ENCODE peak calls at places on chromosome 14, in six cellular contexts. One of them, this sample, is unnamed.

GRCh38 chr14:82431031-82431430 is 897.4 kb upstream of the SEL1L start:
- DNase-seq in astrocyte of the spinal cord: no peak
- DNase-seq in suprapubic skin: no peak
- DNase-seq in GM12865: no peak
- DNase-seq in upper lobe of right lung: no peak
- DNase-seq in GM06990: no peak
- DNase-seq in this sample: no peak

GRCh38 chr14:46840971-46841729 is 189.6 kb upstream of the RPL10L start:
- DNase-seq in suprapubic skin: no peak
- DNase-seq in upper lobe of right lung: no peak
- DNase-seq in GM06990: no peak
- DNase-seq in GM12865: no peak
- DNase-seq in astrocyte of the spinal cord: peak; percentile 55
- DNase-seq in this sample: no peak

GRCh38 chr14:69625299-69626131 is 14.1 kb downstream of the SUSD6 start:
- DNase-seq in GM06990: peak; percentile 76
- DNase-seq in astrocyte of the spinal cord: peak; percentile 28
- DNase-seq in suprapubic skin: no peak
- DNase-seq in upper lobe of right lung: peak; percentile 83
- DNase-seq in GM12865: peak; percentile 95
- DNase-seq in this sample: peak; percentile 64

GRCh38 chr14:21267886-21268611 is 1.2 kb downstream of the HNRNPC start:
- DNase-seq in astrocyte of the spinal cord: no peak
- DNase-seq in upper lobe of right lung: no peak
- DNase-seq in GM12865: no peak
- DNase-seq in suprapubic skin: no peak
- DNase-seq in GM06990: no peak
- DNase-seq in this sample: no peak

GRCh38 chr14:51328942-51329350 is 88.9 kb downstream of the TMX1 start:
- DNase-seq in astrocyte of the spinal cord: no peak
- DNase-seq in GM12865: no peak
- DNase-seq in GM06990: no peak
- DNase-seq in suprapubic skin: no peak
- DNase-seq in upper lobe of right lung: no peak
- DNase-seq in this sample: no peak

GRCh38 chr14:99252443-99252939 is 19.5 kb downstream of the BCL11B start:
- DNase-seq in upper lobe of right lung: no peak
- DNase-seq in GM06990: no peak
- DNase-seq in GM12865: no peak
- DNase-seq in astrocyte of the spinal cord: no peak
- DNase-seq in suprapubic skin: no peak
- DNase-seq in this sample: no peak

GRCh38 chr14:72535485-72535884 is 358.4 kb downstream of the DPF3 start:
- DNase-seq in suprapubic skin: no peak
- DNase-seq in GM12865: peak; percentile 67
- DNase-seq in GM06990: peak; percentile 47
- DNase-seq in upper lobe of right lung: no peak
- DNase-seq in astrocyte of the spinal cord: no peak
- DNase-seq in this sample: no peak

GRCh38 chr14:87186745-87187144 is 806.2 kb downstream of the GALC start:
- DNase-seq in GM12865: no peak
- DNase-seq in suprapubic skin: no peak
- DNase-seq in GM06990: no peak
- DNase-seq in upper lobe of right lung: no peak
- DNase-seq in astrocyte of the spinal cord: no peak
- DNase-seq in this sample: no peak

GRCh38 chr14:87960013-87960787 is 32.8 kb downstream of the GALC start:
- DNase-seq in suprapubic skin: no peak
- DNase-seq in GM06990: no peak
- DNase-seq in upper lobe of right lung: no peak
- DNase-seq in astrocyte of the spinal cord: no peak
- DNase-seq in GM12865: no peak
- DNase-seq in this sample: no peak

GRCh38 chr14:90968025-90968424 is 92.4 kb downstream of the RPS6KA5 start:
- DNase-seq in astrocyte of the spinal cord: no peak
- DNase-seq in upper lobe of right lung: no peak
- DNase-seq in suprapubic skin: no peak
- DNase-seq in GM12865: no peak
- DNase-seq in GM06990: no peak
- DNase-seq in this sample: peak; percentile 12

GRCh38 chr14:82872494-82872893 is 1338.8 kb upstream of the SEL1L start:
- DNase-seq in astrocyte of the spinal cord: no peak
- DNase-seq in upper lobe of right lung: no peak
- DNase-seq in GM12865: peak; percentile 1
- DNase-seq in GM06990: no peak
- DNase-seq in suprapubic skin: no peak
- DNase-seq in this sample: no peak

GRCh38 chr14:83940253-83940652 is 1589.7 kb upstream of the FLRT2 start:
- DNase-seq in astrocyte of the spinal cord: no peak
- DNase-seq in GM06990: no peak
- DNase-seq in GM12865: no peak
- DNase-seq in suprapubic skin: no peak
- DNase-seq in upper lobe of right lung: no peak
- DNase-seq in this sample: no peak

GRCh38 chr14:90400904-90401561 is 4.2 kb downstream of the CALM1 start:
- DNase-seq in GM12865: no peak
- DNase-seq in upper lobe of right lung: no peak
- DNase-seq in GM06990: no peak
- DNase-seq in astrocyte of the spinal cord: no peak
- DNase-seq in suprapubic skin: no peak
- DNase-seq in this sample: no peak

GRCh38 chr14:87483651-87484260 is 509.2 kb downstream of the GALC start:
- DNase-seq in astrocyte of the spinal cord: peak; percentile 28
- DNase-seq in upper lobe of right lung: no peak
- DNase-seq in GM12865: no peak
- DNase-seq in GM06990: no peak
- DNase-seq in suprapubic skin: no peak
- DNase-seq in this sample: peak; percentile 1

GRCh38 chr14:24311837-24312615 is 724 bp downstream of the LTB4R start:
- DNase-seq in upper lobe of right lung: no peak
- DNase-seq in GM12865: no peak
- DNase-seq in GM06990: no peak
- DNase-seq in suprapubic skin: no peak
- DNase-seq in astrocyte of the spinal cord: no peak
- DNase-seq in this sample: no peak

GRCh38 chr14:28264306-28264705 is 502.3 kb upstream of the FOXG1 start:
- DNase-seq in astrocyte of the spinal cord: peak; percentile 1
- DNase-seq in GM06990: no peak
- DNase-seq in GM12865: no peak
- DNase-seq in suprapubic skin: no peak
- DNase-seq in upper lobe of right lung: no peak
- DNase-seq in this sample: no peak

GRCh38 chr14:100239200-100239839 is 376 bp downstream of the YY1 start:
- DNase-seq in GM12865: peak; percentile 26
- DNase-seq in GM06990: peak; percentile 50
- DNase-seq in upper lobe of right lung: peak; percentile 73
- DNase-seq in astrocyte of the spinal cord: no peak
- DNase-seq in suprapubic skin: peak; percentile 82
- DNase-seq in this sample: no peak

GRCh38 chr14:64060648-64061096 is 207.9 kb downstream of the SYNE2 start:
- DNase-seq in GM06990: peak; percentile 11
- DNase-seq in astrocyte of the spinal cord: no peak
- DNase-seq in upper lobe of right lung: no peak
- DNase-seq in suprapubic skin: no peak
- DNase-seq in GM12865: peak; percentile 41
- DNase-seq in this sample: peak; percentile 9
- H3K4me3 ChIP-seq in GM06990: no peak overlapping the region
- H3K4me3 ChIP-seq in astrocyte of the spinal cord: no peak overlapping the region
- H3K4me3 ChIP-seq in upper lobe of right lung: no peak overlapping the region
- H3K4me3 ChIP-seq in suprapubic skin: no peak overlapping the region
- H3K4me3 ChIP-seq in GM12865: no peak overlapping the region
- H3K4me3 ChIP-seq in this sample: no peak overlapping the region

GRCh38 chr14:56342419-56342901 is 224.2 kb downstream of the PELI2 start:
- DNase-seq in suprapubic skin: no peak
- DNase-seq in astrocyte of the spinal cord: peak; percentile 75
- DNase-seq in GM06990: no peak
- DNase-seq in upper lobe of right lung: no peak
- DNase-seq in GM12865: peak; percentile 27
- DNase-seq in this sample: peak; percentile 43

GRCh38 chr14:56341766-56342418 is 223.7 kb downstream of the PELI2 start:
- DNase-seq in suprapubic skin: no peak
- DNase-seq in GM06990: no peak
- DNase-seq in astrocyte of the spinal cord: peak; percentile 41
- DNase-seq in GM12865: no peak
- DNase-seq in upper lobe of right lung: no peak
- DNase-seq in this sample: peak; percentile 40

GRCh38 chr14:56340921-56341320 is 222.7 kb downstream of the PELI2 start:
- DNase-seq in upper lobe of right lung: no peak
- DNase-seq in suprapubic skin: no peak
- DNase-seq in GM12865: no peak
- DNase-seq in GM06990: no peak
- DNase-seq in astrocyte of the spinal cord: no peak
- DNase-seq in this sample: no peak

GRCh38 chr14:56338674-56339073 is 220.5 kb downstream of the PELI2 start:
- DNase-seq in astrocyte of the spinal cord: no peak
- DNase-seq in GM06990: no peak
- DNase-seq in suprapubic skin: no peak
- DNase-seq in upper lobe of right lung: no peak
- DNase-seq in GM12865: no peak
- DNase-seq in this sample: no peak

DNA sequence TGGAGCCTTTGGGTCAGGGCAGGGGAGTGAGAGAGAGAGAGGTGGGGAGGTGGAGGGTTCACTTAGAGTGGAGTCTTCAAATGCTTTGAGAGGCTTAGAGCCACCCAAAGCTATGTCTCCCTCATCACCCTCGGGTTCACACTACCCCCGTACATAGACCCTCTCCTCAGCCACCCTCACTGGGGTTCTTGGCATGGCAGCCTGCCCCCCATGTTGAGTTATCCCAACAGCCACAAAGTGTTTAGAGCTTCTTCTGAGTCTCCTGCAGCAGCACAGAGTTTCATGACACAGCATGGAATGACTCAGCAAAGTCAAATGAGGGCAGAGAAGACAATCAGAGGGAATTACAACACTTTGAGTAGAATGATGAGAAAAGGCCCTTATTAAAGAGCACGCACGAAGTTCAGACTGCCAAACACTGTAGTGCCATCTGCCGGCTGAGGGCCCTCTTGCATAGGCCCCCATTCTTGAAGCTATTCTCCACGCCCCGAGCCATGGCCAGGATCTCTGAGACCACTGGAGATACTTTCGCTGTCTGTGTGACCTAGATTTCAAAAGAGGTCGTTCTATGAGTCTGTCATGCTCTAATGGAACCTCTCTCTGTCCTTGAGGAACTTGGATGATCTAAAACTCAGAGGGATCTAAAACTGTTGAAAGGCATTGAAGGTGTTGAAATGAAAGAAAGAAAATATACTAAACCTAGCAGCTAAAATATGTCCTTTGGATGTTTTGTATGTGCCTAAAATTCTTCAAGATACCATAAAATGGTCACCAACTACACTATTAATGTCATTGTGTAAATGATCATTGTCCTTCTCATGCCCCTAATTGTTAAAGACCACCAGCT is 221.9 kb downstream of the PELI2 start:
- DNase-seq in upper lobe of right lung: peak; percentile 81
- DNase-seq in GM12865: peak; percentile 74
- DNase-seq in GM06990: no peak
- DNase-seq in suprapubic skin: peak; percentile 84
- DNase-seq in astrocyte of the spinal cord: peak; percentile 89
- DNase-seq in this sample: peak; percentile 90
- TF ChIP-seq CTCF in upper lobe of right lung: peak; percentile 83
- TF ChIP-seq CTCF in GM12865: peak; percentile 83
- TF ChIP-seq CTCF in GM06990: peak; percentile 86
- TF ChIP-seq CTCF in suprapubic skin: peak; percentile 49
- TF ChIP-seq CTCF in astrocyte of the spinal cord: peak; percentile 93
- TF ChIP-seq CTCF in this sample: peak; percentile 96

GRCh38 chr14:67999693-68000384 is 180.3 kb downstream of the RAD51B start:
- DNase-seq in upper lobe of right lung: no peak
- DNase-seq in GM12865: no peak
- DNase-seq in astrocyte of the spinal cord: peak; percentile 81
- DNase-seq in GM06990: no peak
- DNase-seq in suprapubic skin: no peak
- DNase-seq in this sample: peak; percentile 62
- H3K4me3 ChIP-seq in upper lobe of right lung: no peak overlapping the region
- H3K4me3 ChIP-seq in GM12865: no peak overlapping the region
- H3K4me3 ChIP-seq in astrocyte of the spinal cord: no peak overlapping the region
- H3K4me3 ChIP-seq in GM06990: no peak overlapping the region
- H3K4me3 ChIP-seq in suprapubic skin: no peak overlapping the region
- H3K4me3 ChIP-seq in this sample: no peak overlapping the region

GRCh38 chr14:66657780-66658179 is 149.8 kb downstream of the GPHN start:
- DNase-seq in astrocyte of the spinal cord: no peak
- DNase-seq in GM12865: no peak
- DNase-seq in upper lobe of right lung: no peak
- DNase-seq in GM06990: no peak
- DNase-seq in suprapubic skin: no peak
- DNase-seq in this sample: no peak

GRCh38 chr14:66662374-66662773 is 154.4 kb downstream of the GPHN start:
- DNase-seq in suprapubic skin: no peak
- DNase-seq in GM06990: no peak
- DNase-seq in upper lobe of right lung: no peak
- DNase-seq in astrocyte of the spinal cord: no peak
- DNase-seq in GM12865: no peak
- DNase-seq in this sample: peak; percentile 28
- TF ChIP-seq CTCF in suprapubic skin: no peak
- TF ChIP-seq CTCF in GM06990: peak; percentile 16
- TF ChIP-seq CTCF in upper lobe of right lung: peak; percentile 35
- TF ChIP-seq CTCF in astrocyte of the spinal cord: peak; percentile 50
- TF ChIP-seq CTCF in GM12865: no peak
- TF ChIP-seq CTCF in this sample: peak; percentile 80

GRCh38 chr14:74085828-74086227 is 1.1 kb downstream of the LIN52 start:
- DNase-seq in GM06990: peak; percentile 72
- DNase-seq in upper lobe of right lung: no peak
- DNase-seq in GM12865: peak; percentile 72
- DNase-seq in astrocyte of the spinal cord: no peak
- DNase-seq in suprapubic skin: no peak
- DNase-seq in this sample: no peak
- H3K4me3 ChIP-seq in GM06990: peak overlapping the region; percentile 89
- H3K4me3 ChIP-seq in upper lobe of right lung: peak overlapping the region; percentile 73
- H3K4me3 ChIP-seq in GM12865: peak overlapping the region; percentile 66
- H3K4me3 ChIP-seq in astrocyte of the spinal cord: peak overlapping the region; percentile 93
- H3K4me3 ChIP-seq in suprapubic skin: peak overlapping the region; percentile 87
- H3K4me3 ChIP-seq in this sample: peak overlapping the region; percentile 88